ENCODE peak calls at places on chromosomes 5 and 9, in four cellular contexts. Y is A549; T is PC-3; G is CD4-positive, alpha-beta memory T cell. U is an unnamed sample.

GRCh38 chr5:179300834-179301233 is 44.4 kb downstream of the ADAMTS2 start:
- DNase-seq in Y (no peak), T (no peak), G (no peak), U (peak; percentile 57)

GRCh38 chr5:88667187-88668141 is 215.5 kb downstream of the MEF2C start:
- DNase-seq in G (no peak), T (peak; percentile 11), Y (no peak), U (no peak)

GRCh38 chr9:24545285-24545684 is 412 bp downstream of the IZUMO3 start:
- DNase-seq in G (no peak), T (no peak), Y (no peak), U (no peak)

GRCh38 chr5:131622633-131623032 is 12.4 kb downstream of the RAPGEF6 start:
- DNase-seq in T (peak; percentile 49), G (no peak), Y (no peak), U (peak; percentile 80)

GRCh38 chr5:17379188-17379951 is 118.7 kb upstream of the TAF11L2 start:
- DNase-seq in T (peak; percentile 76), Y (no peak), G (no peak), U (peak; percentile 12)

GRCh38 chr9:124042168-124042775 is 30.7 kb downstream of the LHX2 start:
- DNase-seq in G (no peak), Y (no peak), T (no peak), U (peak; percentile 57)

GRCh38 chr9:129398901-129399300 is 220.8 kb upstream of the IER5L start:
- DNase-seq in G (no peak), T (no peak), Y (no peak), U (no peak)

GRCh38 chr5:8756498-8757084 is 789.3 kb downstream of the SEMA5A start:
- DNase-seq in T (peak; percentile 87), Y (no peak), G (no peak), U (peak; percentile 60)

GRCh38 chr9:89522261-89522978 is 24.5 kb upstream of the SEMA4D start:
- DNase-seq in G (peak; percentile 88), T (peak; percentile 27), Y (no peak), U (no peak)

DNA sequence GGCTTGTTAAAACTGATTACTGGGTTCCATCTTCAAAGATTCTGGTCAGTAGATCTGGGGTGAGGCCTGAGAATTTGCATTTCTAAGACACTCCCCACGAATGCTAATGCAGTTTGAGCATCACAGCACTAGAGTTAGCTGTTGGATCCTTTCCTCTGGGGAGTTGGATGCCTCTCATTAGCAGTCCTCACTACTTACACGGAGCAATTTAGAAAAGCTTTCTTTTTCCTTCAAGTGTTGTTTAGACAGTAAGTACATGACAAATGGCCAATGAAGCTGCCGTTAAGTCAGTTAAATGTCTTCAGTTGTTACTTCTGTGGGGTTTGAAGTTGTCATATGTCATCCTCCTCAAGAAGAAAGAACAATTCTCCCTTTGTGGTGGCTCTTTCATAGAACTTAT is 74.9 kb upstream of the HMHB1 start:
- DNase-seq in G (no peak), Y (no peak), T (no peak), U (no peak)
- H3K4me1 ChIP-seq in G (no peaks in the 10 kb centered on the region), Y (no peaks in the 10 kb centered on the region), T (no peaks in the 10 kb centered on the region), U (peaks cover 17% of the 10 kb centered on the region)

GRCh38 chr5:40413747-40414146 is 266.0 kb upstream of the PTGER4 start:
- DNase-seq in Y (no peak), G (no peak), T (no peak), U (peak; percentile 76)

GRCh38 chr5:40409600-40409999 is 270.1 kb upstream of the PTGER4 start:
- DNase-seq in T (no peak), Y (no peak), G (peak; percentile 71), U (no peak)

GRCh38 chr5:40414922-40415321 is 264.8 kb upstream of the PTGER4 start:
- DNase-seq in G (no peak), Y (no peak), T (no peak), U (no peak)

GRCh38 chr5:40410231-40410861 is 269.4 kb upstream of the PTGER4 start:
- DNase-seq in G (peak; percentile 97), Y (no peak), T (peak; percentile 71), U (no peak)

GRCh38 chr5:40410939-40411635 is 268.6 kb upstream of the PTGER4 start:
- DNase-seq in G (no peak), T (peak; percentile 97), Y (no peak), U (peak; percentile 37)
- H3K4me1 ChIP-seq in G (peaks cover 58% of the 10 kb centered on the region), T (peaks cover 27% of the 10 kb centered on the region), Y (peaks cover 10% of the 10 kb centered on the region), U (peaks cover 8% of the 10 kb centered on the region)

GRCh38 chr9:121750259-121750714 is 98.9 kb downstream of the DAB2IP start:
- DNase-seq in Y (no peak), T (no peak), G (no peak), U (no peak)

GRCh38 chr9:121748727-121749546 is 97.5 kb downstream of the DAB2IP start:
- DNase-seq in G (no peak), T (no peak), Y (no peak), U (peak; percentile 69)

GRCh38 chr9:121749614-121750013 is 98.2 kb downstream of the DAB2IP start:
- DNase-seq in T (no peak), G (no peak), Y (no peak), U (no peak)

GRCh38 chr9:121746411-121746810 is 95.0 kb downstream of the DAB2IP start:
- DNase-seq in T (no peak), G (no peak), Y (no peak), U (no peak)

GRCh38 chr9:121748080-121748479 is 96.6 kb downstream of the DAB2IP start:
- DNase-seq in G (no peak), T (no peak), Y (no peak), U (peak; percentile 70)
- H3K4me1 ChIP-seq in G (peaks cover 5% of the 10 kb centered on the region), T (peaks cover 13% of the 10 kb centered on the region), Y (peaks cover 21% of the 10 kb centered on the region), U (peaks cover 34% of the 10 kb centered on the region)

GRCh38 chr5:172648755-172649154 is 7.7 kb downstream of the NEURL1B start:
- DNase-seq in T (no peak), Y (no peak), G (no peak), U (no peak)
- H3K4me1 ChIP-seq in T (peaks cover 7% of the 10 kb centered on the region), Y (no peaks in the 10 kb centered on the region), G (no peaks in the 10 kb centered on the region), U (no peaks in the 10 kb centered on the region)

DNA sequence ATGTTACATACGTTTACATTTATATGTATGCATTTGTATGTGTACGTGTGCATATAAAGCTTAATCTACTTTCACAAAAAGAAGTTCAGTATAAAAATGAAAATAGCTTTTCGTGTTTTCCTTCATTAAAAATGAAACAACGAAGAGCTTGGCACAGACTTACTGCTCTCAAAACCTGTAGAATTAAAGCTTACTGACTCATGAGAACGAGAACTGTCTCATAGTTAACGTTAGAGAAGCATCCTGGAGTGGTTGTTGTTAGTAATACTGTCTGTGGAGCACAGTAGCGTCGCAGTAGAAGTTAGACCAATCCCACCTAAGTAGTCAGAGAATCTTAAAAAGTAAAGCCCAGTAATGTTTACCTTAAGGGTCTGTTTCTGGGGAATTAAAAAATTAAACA is 1.3 kb downstream of the MAT2B start:
- DNase-seq in G (peak; percentile 4), Y (no peak), T (peak; percentile 39), U (peak; percentile 89)
- H3K4me1 ChIP-seq in G (peaks cover 49% of the 10 kb centered on the region), Y (peaks cover 38% of the 10 kb centered on the region), T (peaks cover 33% of the 10 kb centered on the region), U (peaks cover 42% of the 10 kb centered on the region)

GRCh38 chr9:27672730-27673129 is 99.4 kb upstream of the C9orf72 start:
- DNase-seq in G (no peak), T (no peak), Y (no peak), U (no peak)
- H3K4me1 ChIP-seq in G (no peaks in the 10 kb centered on the region), T (no peaks in the 10 kb centered on the region), Y (no peaks in the 10 kb centered on the region), U (no peaks in the 10 kb centered on the region)

GRCh38 chr5:171409164-171410136 is 10.0 kb upstream of the FGF18 start:
- DNase-seq in Y (no peak), G (no peak), T (no peak), U (no peak)
- H3K4me1 ChIP-seq in Y (peaks cover 56% of the 10 kb centered on the region), G (peaks cover 19% of the 10 kb centered on the region), T (no peaks in the 10 kb centered on the region), U (peaks cover 31% of the 10 kb centered on the region)